ENCODE peak calls at places on chromosome 7, in eight cellular contexts. L is RCC 7860; Z is left kidney; J is epithelial cell of esophagus; W is activated T-helper 1 cell treated with Interleukin-2 at 50 U/mL for 16 hours; M is stimulated activated CD8-positive, alpha-beta memory T cell treated with anti-CD3 and anti-CD28 coated beads, Interleukin-15, amount 100 ng/mL, for 1 hour; I is stomach; G is astrocyte. H is an unnamed sample.

GRCh38 chr7:46937826-46938225 is 644.1 kb downstream of the TNS3 start:
- DNase-seq in L (no peak), Z (no peak), J (no peak), W (no peak), M (no peak), I (no peak), G (no peak), H (no peak)

GRCh38 chr7:42226354-42226941 is 10.6 kb downstream of the GLI3 start:
- DNase-seq in L (no peak), Z (peak), J (no peak), W (no peak), M (no peak), I (no peak), G (peak), H (no peak)

GRCh38 chr7:21106296-21106732 is 319.6 kb upstream of the SP8 start:
- DNase-seq in L (peak), Z (no peak), J (peak), W (no peak), M (no peak), I (no peak), G (no peak), H (no peak)

GRCh38 chr7:41098402-41098801 is 604.5 kb downstream of the INHBA start:
- DNase-seq in L (no peak), Z (no peak), J (no peak), W (no peak), M (no peak), I (no peak), G (peak), H (peak)

GRCh38 chr7:80680159-80680903 is 41.9 kb downstream of the CD36 start:
- DNase-seq in L (no peak), Z (no peak), J (no peak), W (no peak), M (no peak), I (no peak), G (no peak), H (no peak)

GRCh38 chr7:42733040-42733439 is 178.8 kb downstream of the C7orf25 start:
- DNase-seq in L (no peak), Z (no peak), J (no peak), W (no peak), M (no peak), I (no peak), G (no peak), H (no peak)

GRCh38 chr7:128708235-128708634 is 30.9 kb upstream of the CALU start:
- DNase-seq in L (no peak), Z (no peak), J (no peak), W (no peak), M (no peak), I (no peak), G (no peak), H (peak)

GRCh38 chr7:155459133-155459866 is 1.4 kb downstream of the EN2 start:
- DNase-seq in L (no peak), Z (no peak), J (no peak), W (no peak), M (no peak), I (no peak), G (no peak), H (no peak)

GRCh38 chr7:149489391-149490024 is 8.1 kb downstream of the ZNF746 start:
- DNase-seq in L (no peak), Z (peak), J (peak), W (no peak), M (no peak), I (no peak), G (no peak), H (no peak)

GRCh38 chr7:158695726-158696452 is 8.7 kb downstream of the NCAPG2 start:
- DNase-seq in L (no peak), Z (peak), J (peak), W (peak), M (peak), I (peak), G (peak), H (peak)

GRCh38 chr7:121313793-121314676 is 14.8 kb upstream of the WNT16 start:
- DNase-seq in L (peak), Z (peak), J (no peak), W (no peak), M (no peak), I (no peak), G (peak), H (peak)

GRCh38 chr7:46781901-46782439 is 799.9 kb downstream of the TNS3 start:
- DNase-seq in L (peak), Z (no peak), J (no peak), W (no peak), M (no peak), I (no peak), G (peak), H (no peak)

GRCh38 chr7:57308631-57309408 is 141.2 kb upstream of the ZNF716 start:
- DNase-seq in L (no peak), Z (no peak), J (no peak), W (no peak), M (no peak), I (no peak), G (no peak), H (no peak)

GRCh38 chr7:155969192-155969929 is 157.1 kb upstream of the SHH start:
- DNase-seq in L (no peak), Z (no peak), J (no peak), W (no peak), M (no peak), I (peak), G (no peak), H (no peak)

GRCh38 chr7:32059289-32060045 is 10.7 kb downstream of the PDE1C start:
- DNase-seq in L (no peak), Z (no peak), J (no peak), W (no peak), M (no peak), I (no peak), G (peak), H (peak)

GRCh38 chr7:98459529-98459928 is 58.6 kb upstream of the BAIAP2L1 start:
- DNase-seq in L (no peak), Z (no peak), J (no peak), W (no peak), M (no peak), I (no peak), G (no peak), H (no peak)

GRCh38 chr7:81248420-81248819 is 329.6 kb upstream of the SEMA3C start:
- DNase-seq in L (no peak), Z (no peak), J (peak), W (no peak), M (no peak), I (no peak), G (peak), H (peak)

GRCh38 chr7:127514499-127514898 is 70.9 kb downstream of the GCC1 start:
- DNase-seq in L (peak), Z (peak), J (peak), W (no peak), M (no peak), I (no peak), G (peak), H (peak)

GRCh38 chr7:19623676-19624075 is 85.2 kb downstream of the POLR1F start:
- DNase-seq in L (no peak), Z (no peak), J (no peak), W (no peak), M (no peak), I (no peak), G (no peak), H (no peak)

GRCh38 chr7:47896809-47897423 is 51.4 kb downstream of the PKD1L1 start:
- DNase-seq in L (no peak), Z (no peak), J (no peak), W (no peak), M (no peak), I (no peak), G (no peak), H (no peak)

GRCh38 chr7:99386584-99387238 is 12.2 kb downstream of the ARPC1B start:
- DNase-seq in L (peak), Z (peak), J (no peak), W (no peak), M (no peak), I (no peak), G (no peak), H (peak)

GRCh38 chr7:69699949-69700715 is 101.9 kb downstream of the AUTS2 start:
- DNase-seq in L (no peak), Z (no peak), J (no peak), W (no peak), M (no peak), I (no peak), G (no peak), H (no peak)